ENCODE peak calls at places on chromosomes 6 and 20, in four cellular contexts. Z, K, E and W are unnamed samples.

GRCh38 chr20:35663813-35664543 is 722 bp downstream of the CPNE1 start:
- DNase-seq in Z (peak), K (peak), E (no peak), W (peak)

GRCh38 chr20:54320148-54320607 is 112.3 kb downstream of the PFDN4 start:
- DNase-seq in K (no peak), Z (no peak), E (no peak), W (peak)

GRCh38 chr6:108117427-108118358 is 43.2 kb upstream of the OSTM1 start:
- DNase-seq in Z (no peak), K (no peak), E (no peak), W (peak)

GRCh38 chr6:21593927-21594421 is 423 bp downstream of the SOX4 start:
- DNase-seq in Z (no peak), K (peak), E (no peak), W (no peak)

GRCh38 chr6:42281570-42281969 is 63.9 kb upstream of the MRPS10 start:
- DNase-seq in K (no peak), E (no peak), Z (no peak), W (no peak)

GRCh38 chr20:39518649-39519048 is 556.5 kb downstream of the DHX35 start:
- DNase-seq in Z (no peak), E (no peak), K (no peak), W (no peak)

GRCh38 chr6:33410711-33411631 is at the start of gene PHF1:
- DNase-seq in Z (peak), E (no peak), K (no peak), W (peak)

GRCh38 chr6:42347456-42347855 is 104.3 kb downstream of the TRERF1 start:
- DNase-seq in K (no peak), Z (no peak), E (no peak), W (no peak)

GRCh38 chr6:15791401-15792137 is 128.7 kb upstream of the DTNBP1 start:
- DNase-seq in Z (no peak), E (no peak), K (peak), W (no peak)

GRCh38 chr6:14763139-14763538 is 482.7 kb upstream of the JARID2 start:
- DNase-seq in K (peak), E (no peak), Z (no peak), W (peak)

GRCh38 chr6:20939161-20939775 is 405.0 kb downstream of the CDKAL1 start:
- DNase-seq in K (no peak), E (no peak), Z (no peak), W (no peak)

GRCh38 chr6:81997091-81997926 is 244.8 kb upstream of the TENT5A start:
- DNase-seq in E (peak), K (no peak), Z (no peak), W (no peak)

GRCh38 chr6:139114741-139115140 is 20.1 kb upstream of the HECA start:
- DNase-seq in Z (no peak), K (no peak), E (no peak), W (no peak)

GRCh38 chr6:31776563-31776960 is 566 bp downstream of the VWA7 start:
- DNase-seq in Z (no peak), E (no peak), K (no peak), W (no peak)

GRCh38 chr6:87742106-87742505 is 40.1 kb upstream of the AKIRIN2 start:
- DNase-seq in Z (no peak), E (no peak), K (no peak), W (no peak)

GRCh38 chr6:137234505-137234863 is 15.3 kb upstream of the IFNGR1 start:
- DNase-seq in Z (no peak), K (no peak), E (no peak), W (no peak)

GRCh38 chr20:61970357-61970756 is 95.3 kb downstream of the TAF4 start:
- DNase-seq in E (no peak), Z (no peak), K (no peak), W (no peak)

GRCh38 chr20:50630578-50631263 is 60.6 kb downstream of the RIPOR3 start:
- DNase-seq in E (no peak), K (no peak), Z (no peak), W (no peak)

GRCh38 chr20:16392346-16392745 is 180.9 kb downstream of the KIF16B start:
- DNase-seq in E (peak), Z (no peak), K (no peak), W (no peak)

GRCh38 chr6:12602951-12603710 is 113.4 kb upstream of the PHACTR1 start:
- DNase-seq in E (no peak), K (peak), Z (no peak), W (peak)

GRCh38 chr6:28587011-28587745 is 61.5 kb downstream of the GPX5 start:
- DNase-seq in E (no peak), K (peak), Z (no peak), W (peak)

GRCh38 chr6:25192562-25192961 is 86.6 kb upstream of the CARMIL1 start:
- DNase-seq in Z (no peak), K (no peak), E (no peak), W (no peak)

GRCh38 chr6:130132286-130132701 is 90.5 kb downstream of the SAMD3 start:
- DNase-seq in K (no peak), E (no peak), Z (no peak), W (no peak)

GRCh38 chr6:52416629-52417151 is 3.5 kb upstream of the EFHC1 start:
- DNase-seq in K (peak), Z (peak), E (peak), W (peak)

GRCh38 chr6:84055646-84056045 is 22.1 kb downstream of the MRAP2 start:
- DNase-seq in Z (no peak), K (no peak), E (no peak), W (no peak)

GRCh38 chr6:84052883-84053241 is 19.3 kb downstream of the MRAP2 start:
- DNase-seq in Z (no peak), E (no peak), K (no peak), W (no peak)

GRCh38 chr6:84050408-84050807 is 16.8 kb downstream of the MRAP2 start:
- DNase-seq in E (no peak), Z (peak), K (no peak), W (no peak)

GRCh38 chr6:84048588-84048987 is 15.0 kb downstream of the MRAP2 start:
- DNase-seq in Z (no peak), K (no peak), E (no peak), W (no peak)

GRCh38 chr6:84052204-84052882 is 18.8 kb downstream of the MRAP2 start:
- DNase-seq in E (no peak), K (peak), Z (peak), W (no peak)
- TF ChIP-seq CHD4 in E (no peak), K (no peak), Z (no peak), W (no peak)

GRCh38 chr6:1851681-1852456 is 242.2 kb downstream of the FOXC1 start:
- DNase-seq in Z (no peak), E (no peak), K (no peak), W (no peak)
- TF ChIP-seq SMC3 in Z (no peak), E (no peak), K (no peak), W (no peak)

GRCh38 chr20:3092611-3093379 is 8.3 kb upstream of the AVP start:
- DNase-seq in E (no peak), K (no peak), Z (no peak), W (no peak)
- TF ChIP-seq CHD4 in E (no peak), K (no peak), Z (no peak), W (no peak)

DNA sequence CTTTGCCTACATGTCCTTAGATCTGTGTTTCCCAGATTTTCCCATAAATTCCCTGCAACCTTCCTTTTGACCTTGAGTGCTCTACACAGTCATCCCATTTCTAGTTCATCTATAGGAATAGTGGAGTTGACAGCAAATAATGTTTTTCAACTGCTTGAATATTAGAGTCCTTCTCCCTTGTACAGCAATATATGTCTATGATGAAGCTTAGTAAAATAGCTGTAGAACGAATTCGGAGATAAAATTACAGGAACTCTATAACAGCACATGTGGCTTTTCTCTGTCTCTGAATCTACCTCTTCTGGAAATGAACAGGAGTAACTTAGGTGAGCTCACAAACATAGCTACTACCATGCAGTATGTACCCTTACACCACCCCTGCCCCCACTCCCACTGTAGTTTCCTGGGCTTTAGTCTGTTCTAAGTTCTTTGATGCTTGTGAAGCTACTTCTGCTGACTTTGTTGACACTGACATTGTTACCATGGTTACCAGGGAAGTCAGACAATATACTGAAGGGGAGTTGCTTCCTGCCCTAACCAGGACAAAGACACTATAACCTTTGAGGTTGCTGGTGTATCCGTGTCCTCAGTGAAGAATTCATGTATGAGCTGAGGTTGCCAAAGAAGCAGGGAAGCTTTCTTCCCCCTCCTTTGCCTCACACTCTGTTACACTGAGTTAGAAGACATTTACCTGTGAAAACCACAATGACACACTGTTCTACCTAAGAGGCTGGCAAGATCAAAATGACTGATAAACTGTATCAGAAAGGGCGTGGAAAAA is 35.8 kb upstream of the SHLD1 start:
- DNase-seq in E (no peak), Z (peak), K (peak), W (no peak)
- TF ChIP-seq SMC3 in E (no peak), Z (no peak), K (no peak), W (no peak)

GRCh38 chr6:45920819-45921511 is 94.7 kb downstream of the CLIC5 start:
- DNase-seq in Z (no peak), K (no peak), E (peak), W (no peak)
- TF ChIP-seq CHD4 in Z (no peak), K (no peak), E (no peak), W (no peak)

DNA sequence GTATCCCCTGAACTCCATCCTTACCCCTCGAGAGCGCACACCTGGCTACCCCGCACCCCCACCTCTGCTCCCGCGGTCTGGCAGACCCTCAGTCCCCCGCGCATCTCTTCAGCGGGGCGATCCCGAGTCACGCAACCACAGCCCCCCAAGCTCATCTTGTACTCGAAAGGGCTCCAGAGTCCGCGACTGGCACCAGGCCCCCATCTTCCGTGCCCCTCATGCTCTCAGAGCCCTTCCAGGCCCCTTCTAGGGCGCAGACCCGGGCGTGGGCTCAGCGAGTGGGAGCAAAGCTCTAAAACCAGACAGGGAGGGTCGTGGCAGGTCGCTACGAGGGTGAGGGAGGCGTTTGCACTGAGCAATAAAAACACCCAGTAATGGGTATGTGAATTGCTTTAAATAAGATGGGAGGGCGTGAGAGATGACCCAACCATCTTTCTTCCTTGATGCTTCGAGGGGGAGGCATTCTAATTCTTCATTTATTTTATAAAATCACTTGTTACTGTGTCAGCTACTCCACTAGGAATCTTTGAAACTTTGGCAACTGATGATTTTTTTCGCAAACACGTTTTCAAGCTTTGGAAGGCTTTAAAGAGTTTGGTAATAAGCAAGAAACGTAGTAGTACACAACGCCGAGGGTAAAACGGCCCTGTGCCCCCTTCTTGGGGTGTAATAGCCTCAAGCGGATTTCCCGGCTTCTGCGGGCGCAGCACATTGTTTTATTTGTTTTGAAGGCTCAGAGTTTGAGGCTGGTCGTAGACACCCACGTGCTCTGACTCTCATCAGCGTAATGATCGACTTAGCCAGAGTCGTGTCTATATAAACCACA is 42.6 kb upstream of the SUPT3H start:
- DNase-seq in Z (no peak), K (no peak), E (no peak), W (no peak)
- TF ChIP-seq SMC3 in Z (no peak), K (no peak), E (no peak), W (no peak)

GRCh38 chr6:36821581-36822335 is 17.5 kb downstream of the CPNE5 start:
- DNase-seq in K (no peak), E (no peak), Z (no peak), W (no peak)

GRCh38 chr6:36823421-36824096 is 15.7 kb downstream of the CPNE5 start:
- DNase-seq in Z (no peak), K (no peak), E (no peak), W (no peak)

GRCh38 chr6:36818741-36819140 is 20.5 kb downstream of the CPNE5 start:
- DNase-seq in K (no peak), Z (no peak), E (no peak), W (no peak)

GRCh38 chr6:36822506-36823269 is 16.6 kb downstream of the CPNE5 start:
- DNase-seq in K (no peak), Z (no peak), E (no peak), W (no peak)

GRCh38 chr6:36820700-36821580 is 18.3 kb downstream of the CPNE5 start:
- DNase-seq in E (no peak), K (no peak), Z (peak), W (no peak)
- TF ChIP-seq CHD4 in E (no peak), K (no peak), Z (no peak), W (no peak)